ENCODE peak calls at places on chromosomes 12 and 14, in four cellular contexts. One of them, this sample, is unnamed.

GRCh38 chr14:72126091-72126490 is 193.9 kb downstream of the RGS6 start:
- DNase-seq in lung: no peak
- DNase-seq in HCT116: no peak
- DNase-seq in substantia nigra: no peak
- DNase-seq in this sample: no peak

GRCh38 chr12:113876160-113876559 is 90.0 kb downstream of the RBM19 start:
- DNase-seq in lung: no peak
- DNase-seq in HCT116: no peak
- DNase-seq in substantia nigra: no peak
- DNase-seq in this sample: no peak

GRCh38 chr12:39402922-39403321 is 40.0 kb downstream of the KIF21A start:
- DNase-seq in lung: no peak
- DNase-seq in HCT116: no peak
- DNase-seq in substantia nigra: no peak
- DNase-seq in this sample: no peak

GRCh38 chr12:131755305-131756113 is 44.6 kb downstream of the SFSWAP start:
- DNase-seq in lung: no peak
- DNase-seq in HCT116: peak
- DNase-seq in substantia nigra: no peak
- DNase-seq in this sample: no peak

GRCh38 chr14:92675421-92675820 is 73.0 kb downstream of the LGMN start:
- DNase-seq in lung: no peak
- DNase-seq in HCT116: no peak
- DNase-seq in substantia nigra: no peak
- DNase-seq in this sample: no peak

GRCh38 chr14:77988966-77989365 is 181.2 kb upstream of the NRXN3 start:
- DNase-seq in lung: no peak
- DNase-seq in HCT116: no peak
- DNase-seq in substantia nigra: peak
- DNase-seq in this sample: peak

GRCh38 chr14:29650554-29651269 is 276.9 kb downstream of the PRKD1 start:
- DNase-seq in lung: no peak
- DNase-seq in HCT116: no peak
- DNase-seq in substantia nigra: no peak
- DNase-seq in this sample: no peak

GRCh38 chr12:104446646-104447415 is 9.9 kb upstream of the CHST11 start:
- DNase-seq in lung: no peak
- DNase-seq in HCT116: no peak
- DNase-seq in substantia nigra: no peak
- DNase-seq in this sample: no peak

GRCh38 chr14:23057757-23058653 is 685 bp upstream of the CDH24 start:
- DNase-seq in lung: peak
- DNase-seq in HCT116: peak
- DNase-seq in substantia nigra: no peak
- DNase-seq in this sample: no peak

GRCh38 chr14:57061009-57061711 is 207.5 kb downstream of the EXOC5 start:
- DNase-seq in lung: no peak
- DNase-seq in HCT116: no peak
- DNase-seq in substantia nigra: no peak
- DNase-seq in this sample: no peak

GRCh38 chr14:45177081-45177480 is 41.4 kb downstream of the FANCM start:
- DNase-seq in lung: no peak
- DNase-seq in HCT116: no peak
- DNase-seq in substantia nigra: no peak
- DNase-seq in this sample: no peak

GRCh38 chr14:29191092-29191491 is 424.5 kb downstream of the FOXG1 start:
- DNase-seq in lung: no peak
- DNase-seq in HCT116: no peak
- DNase-seq in substantia nigra: no peak
- DNase-seq in this sample: no peak

GRCh38 chr12:132253698-132254480 is 75.5 kb downstream of the GALNT9 start:
- DNase-seq in lung: no peak
- DNase-seq in HCT116: no peak
- DNase-seq in substantia nigra: no peak
- DNase-seq in this sample: no peak

GRCh38 chr12:32454075-32454474 is 54.7 kb downstream of the FGD4 start:
- DNase-seq in lung: no peak
- DNase-seq in HCT116: peak
- DNase-seq in substantia nigra: no peak
- DNase-seq in this sample: no peak

GRCh38 chr14:69716483-69717187 is 50.3 kb upstream of the SRSF5 start:
- DNase-seq in lung: no peak
- DNase-seq in HCT116: no peak
- DNase-seq in substantia nigra: no peak
- DNase-seq in this sample: no peak

GRCh38 chr12:12397184-12397583 is 40.3 kb downstream of the BORCS5 start:
- DNase-seq in lung: no peak
- DNase-seq in HCT116: no peak
- DNase-seq in substantia nigra: no peak
- DNase-seq in this sample: no peak

GRCh38 chr14:69711471-69712216 is 55.3 kb upstream of the SRSF5 start:
- DNase-seq in lung: no peak
- DNase-seq in HCT116: no peak
- DNase-seq in substantia nigra: peak
- DNase-seq in this sample: no peak

GRCh38 chr12:33813536-33813935 is 208.8 kb upstream of the ALG10 start:
- DNase-seq in lung: no peak
- DNase-seq in HCT116: no peak
- DNase-seq in substantia nigra: no peak
- DNase-seq in this sample: no peak

GRCh38 chr12:132575661-132576060 is 34.7 kb downstream of the LRCOL1 start:
- DNase-seq in lung: no peak
- DNase-seq in HCT116: no peak
- DNase-seq in substantia nigra: no peak
- DNase-seq in this sample: no peak

GRCh38 chr14:64715628-64716412 is 11.6 kb downstream of the PLEKHG3 start:
- DNase-seq in lung: no peak
- DNase-seq in HCT116: no peak
- DNase-seq in substantia nigra: peak
- DNase-seq in this sample: peak

GRCh38 chr12:116827432-116827831 is 53.8 kb downstream of the HRK start:
- DNase-seq in lung: no peak
- DNase-seq in HCT116: no peak
- DNase-seq in substantia nigra: no peak
- DNase-seq in this sample: no peak

GRCh38 chr12:28035483-28035882 is 63.0 kb upstream of the PTHLH start:
- DNase-seq in lung: no peak
- DNase-seq in HCT116: no peak
- DNase-seq in substantia nigra: no peak
- DNase-seq in this sample: no peak

GRCh38 chr12:104710940-104711725 is 247.0 kb downstream of the SLC41A2 start:
- DNase-seq in lung: no peak
- DNase-seq in HCT116: no peak
- DNase-seq in substantia nigra: no peak
- DNase-seq in this sample: no peak

GRCh38 chr14:64510127-64510808 is 5.7 kb downstream of the ZBTB1 start:
- DNase-seq in lung: no peak
- DNase-seq in HCT116: no peak
- DNase-seq in substantia nigra: no peak
- DNase-seq in this sample: no peak

GRCh38 chr14:32940066-32940651 is 1.5 kb downstream of the NPAS3 start:
- DNase-seq in lung: no peak
- DNase-seq in HCT116: no peak
- DNase-seq in substantia nigra: no peak
- DNase-seq in this sample: no peak

DNA sequence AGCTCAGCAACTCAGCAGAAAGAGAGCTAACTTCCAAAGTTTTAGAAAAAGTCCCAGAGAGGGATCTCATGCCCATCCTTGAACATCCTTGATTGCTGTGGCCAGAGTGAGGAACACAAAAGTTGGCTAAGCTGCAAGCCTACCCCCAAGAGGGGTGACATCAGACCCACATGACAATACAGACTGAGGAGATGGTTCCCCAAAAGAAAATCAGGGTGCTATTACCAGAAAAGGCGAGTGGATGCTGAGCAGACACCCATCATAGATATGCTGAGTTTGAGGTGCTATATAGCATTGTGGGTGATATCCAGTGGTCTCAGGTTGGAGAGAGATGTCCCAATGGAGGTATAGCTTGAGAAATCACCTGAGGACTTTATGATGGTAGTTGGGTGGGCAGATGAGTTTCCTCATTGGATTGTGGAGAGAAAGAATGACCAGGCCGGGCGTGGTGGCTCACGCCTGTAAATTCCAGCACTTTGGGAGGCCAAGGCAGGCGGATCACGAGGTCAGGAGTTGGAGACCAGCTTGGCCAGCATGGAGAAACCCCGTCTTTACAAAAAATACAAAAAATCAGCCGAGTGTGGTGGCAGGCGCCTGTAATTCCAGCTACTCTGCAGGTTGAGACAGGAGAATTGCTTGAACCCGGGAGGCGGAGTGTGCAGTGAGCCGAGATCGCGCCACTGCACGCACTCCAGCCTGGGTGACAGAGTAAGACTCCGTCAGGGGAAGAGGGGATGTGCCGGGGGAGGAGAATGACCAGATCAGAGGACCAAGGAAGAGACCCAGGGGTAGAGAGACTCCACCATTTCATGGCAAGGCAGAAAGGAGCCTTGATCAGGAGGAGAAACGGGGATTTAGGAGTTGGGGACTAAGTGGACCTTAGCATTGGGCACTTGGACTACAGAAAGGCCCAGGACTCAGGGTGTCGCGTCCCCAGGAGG is 881 bp upstream of the PCK2 start:
- DNase-seq in lung: no peak
- DNase-seq in HCT116: no peak
- DNase-seq in substantia nigra: no peak
- DNase-seq in this sample: no peak
- H3K27ac ChIP-seq in lung: peak
- H3K27ac ChIP-seq in HCT116: peak
- H3K27ac ChIP-seq in substantia nigra: peak
- H3K27ac ChIP-seq in this sample: peak

GRCh38 chr12:2339022-2339431 is 286.2 kb downstream of the CACNA1C start:
- DNase-seq in lung: no peak
- DNase-seq in HCT116: no peak
- DNase-seq in substantia nigra: no peak
- DNase-seq in this sample: no peak

GRCh38 chr12:2341051-2341751 is 288.4 kb downstream of the CACNA1C start:
- DNase-seq in lung: no peak
- DNase-seq in HCT116: no peak
- DNase-seq in substantia nigra: no peak
- DNase-seq in this sample: no peak

GRCh38 chr12:2343672-2344071 is 290.9 kb downstream of the CACNA1C start:
- DNase-seq in lung: no peak
- DNase-seq in HCT116: no peak
- DNase-seq in substantia nigra: no peak
- DNase-seq in this sample: no peak

GRCh38 chr12:2344476-2344875 is 291.7 kb downstream of the CACNA1C start:
- DNase-seq in lung: no peak
- DNase-seq in HCT116: no peak
- DNase-seq in substantia nigra: no peak
- DNase-seq in this sample: no peak

GRCh38 chr12:2341871-2342270 is 289.1 kb downstream of the CACNA1C start:
- DNase-seq in lung: no peak
- DNase-seq in HCT116: no peak
- DNase-seq in substantia nigra: no peak
- DNase-seq in this sample: no peak
- H3K27ac ChIP-seq in lung: peak
- H3K27ac ChIP-seq in HCT116: no peak
- H3K27ac ChIP-seq in substantia nigra: no peak
- H3K27ac ChIP-seq in this sample: no peak

DNA sequence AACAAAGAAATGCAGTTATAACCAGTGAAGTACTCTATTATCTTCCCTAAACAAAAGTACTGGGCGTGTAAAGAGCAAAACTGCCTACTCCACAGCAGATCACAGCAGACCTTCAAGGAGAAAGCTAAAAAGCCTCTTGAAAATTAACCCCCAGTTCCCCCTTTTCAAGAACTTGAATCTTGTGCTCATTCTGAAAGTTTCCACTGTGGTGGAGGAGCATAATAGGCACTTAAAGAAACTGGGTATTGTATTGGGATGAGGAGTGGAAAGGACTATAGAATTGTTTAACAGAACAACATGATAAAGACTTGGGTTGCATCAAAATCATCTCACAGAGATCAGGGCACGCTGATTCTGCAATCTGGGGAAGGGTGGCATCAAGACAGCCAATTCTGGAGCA is 51.1 kb downstream of the SLC25A47 start:
- DNase-seq in lung: no peak
- DNase-seq in HCT116: no peak
- DNase-seq in substantia nigra: no peak
- DNase-seq in this sample: no peak
- H3K27ac ChIP-seq in lung: peak
- H3K27ac ChIP-seq in HCT116: no peak
- H3K27ac ChIP-seq in substantia nigra: peak
- H3K27ac ChIP-seq in this sample: peak

GRCh38 chr14:34857689-34858449 is 17.3 kb downstream of the BAZ1A start:
- DNase-seq in lung: no peak
- DNase-seq in HCT116: no peak
- DNase-seq in substantia nigra: no peak
- DNase-seq in this sample: no peak

GRCh38 chr14:34858765-34859164 is 16.4 kb downstream of the BAZ1A start:
- DNase-seq in lung: no peak
- DNase-seq in HCT116: no peak
- DNase-seq in substantia nigra: no peak
- DNase-seq in this sample: no peak

GRCh38 chr14:34851395-34851794 is 23.8 kb downstream of the BAZ1A start:
- DNase-seq in lung: no peak
- DNase-seq in HCT116: no peak
- DNase-seq in substantia nigra: no peak
- DNase-seq in this sample: no peak

DNA sequence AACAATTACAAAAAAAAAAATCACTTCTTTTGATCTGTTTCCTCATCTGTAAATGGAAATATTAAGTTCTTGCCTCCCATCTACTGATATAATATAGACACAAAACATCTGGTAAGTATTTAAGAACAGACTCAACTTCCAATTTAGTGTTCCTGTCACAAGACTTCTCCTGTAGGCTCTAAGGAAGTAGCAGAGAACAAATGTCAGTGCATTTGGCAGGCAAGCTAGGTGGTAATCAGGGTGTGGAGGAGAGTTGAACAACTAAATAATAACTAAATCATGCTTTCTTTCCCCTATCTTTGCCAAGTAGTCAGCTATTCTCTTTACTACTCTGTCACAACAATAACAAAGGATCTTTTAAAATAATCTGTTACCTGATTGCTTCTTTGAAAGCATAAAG is 22.1 kb downstream of the BAZ1A start:
- DNase-seq in lung: no peak
- DNase-seq in HCT116: no peak
- DNase-seq in substantia nigra: no peak
- DNase-seq in this sample: no peak
- H3K27ac ChIP-seq in lung: no peak
- H3K27ac ChIP-seq in HCT116: no peak
- H3K27ac ChIP-seq in substantia nigra: no peak
- H3K27ac ChIP-seq in this sample: no peak

GRCh38 chr14:54606178-54606577 is 39.2 kb downstream of the SAMD4A start:
- DNase-seq in lung: no peak
- DNase-seq in HCT116: no peak
- DNase-seq in substantia nigra: no peak
- DNase-seq in this sample: no peak
- H3K27ac ChIP-seq in lung: peak
- H3K27ac ChIP-seq in HCT116: no peak
- H3K27ac ChIP-seq in substantia nigra: no peak
- H3K27ac ChIP-seq in this sample: no peak

This sample was measured in caudate nucleus.